ENCODE peak calls at places on chromosomes 6 and 20, in five cellular contexts. O is activated CD4-positive, alpha-beta T cell treated with anti-CD3 and anti-CD28 coated beads, Interleukin-2, amount 10 ng/mL, durations not matched to agents 7 days and 5 days; Q is GM20000; V is activated T-cell treated with anti-CD3 and anti-CD28 coated beads for 1 hour; W is NCI-H460. Z is an unnamed sample.

GRCh38 chr6:150196942-150197745 is 54.3 kb downstream of the PPP1R14C start:
- DNase-seq in Q (no peak), O (no peak), W (no peak), V (no peak), Z (no peak)

GRCh38 chr6:155889405-155889804 is 433.8 kb upstream of the NOX3 start:
- DNase-seq in W (no peak), V (no peak), O (no peak), Q (no peak), Z (no peak)

GRCh38 chr6:2190661-2191389 is 54.6 kb downstream of the GMDS start:
- DNase-seq in W (no peak), O (no peak), V (no peak), Q (no peak), Z (no peak)

GRCh38 chr6:36373368-36374009 is 14.0 kb downstream of the ETV7 start:
- DNase-seq in W (no peak), O (no peak), V (no peak), Q (no peak), Z (no peak)

GRCh38 chr20:8860011-8860495 is 208.8 kb upstream of the PLCB4 start:
- DNase-seq in Q (no peak), W (no peak), O (no peak), V (no peak), Z (no peak)

GRCh38 chr6:35140991-35141720 is at the start of gene TCP11:
- DNase-seq in W (no peak), Q (peak), V (peak), O (peak), Z (no peak)

GRCh38 chr6:36539814-36540568 is 7.3 kb downstream of the STK38 start:
- DNase-seq in O (peak), W (no peak), Q (no peak), V (no peak), Z (no peak)

GRCh38 chr6:108760158-108761050 is 87.8 kb upstream of the ARMC2 start:
- DNase-seq in Q (no peak), V (no peak), W (no peak), O (no peak), Z (no peak)

GRCh38 chr6:10719386-10720228 is 3.3 kb upstream of the TMEM14C start:
- DNase-seq in V (no peak), W (no peak), O (peak), Q (no peak), Z (no peak)

GRCh38 chr20:45905505-45906079 is 6.4 kb downstream of the PLTP start:
- DNase-seq in Q (no peak), W (no peak), O (no peak), V (no peak), Z (peak)

GRCh38 chr20:20603339-20603990 is 109.0 kb downstream of the RALGAPA2 start:
- DNase-seq in W (no peak), O (no peak), Q (peak), V (no peak), Z (no peak)

GRCh38 chr20:1881240-1881835 is 13.9 kb upstream of the SIRPA start:
- DNase-seq in V (no peak), O (no peak), Q (no peak), W (no peak), Z (no peak)

GRCh38 chr6:41878246-41878645 is 16.9 kb downstream of the USP49 start:
- DNase-seq in V (no peak), Q (no peak), W (no peak), O (no peak), Z (no peak)

Z was measured in GOT3.